ENCODE peak calls at places on chromosomes 7 and 10, in ten cellular contexts. X is activated naive CD4-positive, alpha-beta T cell treated with anti-CD3 and anti-CD28 coated beads for 36 hours; G is stimulated activated CD4-positive, alpha-beta T cell treated with anti-CD3 and anti-CD28 coated beads, Interleukin-2, amount 100 ng/mL, for 48 hours; S is T-helper 2 cell; T is HFFc6; U is endothelial cell of umbilical vein; N is NCI-H2029; L is activated naive CD8-positive, alpha-beta T cell treated with anti-CD3 and anti-CD28 coated beads, Interleukin-2, amount 50 U/mL, for 24 hours; P is thoracic aorta; A is thyroid gland. Y is an unnamed sample.

GRCh38 chr10:110310741-110311140 is 6.0 kb upstream of the SMNDC1 start:
- DNase-seq in X (no peak), G (no peak), S (no peak), T (no peak), U (peak), N (no peak), L (no peak), P (no peak), A (no peak), Y (no peak)

GRCh38 chr10:131567279-131568162 is 256.0 kb upstream of the TCERG1L start:
- DNase-seq in X (no peak), G (no peak), S (no peak), T (no peak), U (no peak), N (no peak), L (no peak), P (no peak), A (no peak), Y (no peak)

GRCh38 chr10:25505466-25505865 is 330.7 kb downstream of the GPR158 start:
- DNase-seq in X (no peak), G (no peak), S (no peak), T (no peak), U (no peak), N (no peak), L (no peak), P (no peak), A (no peak), Y (no peak)

GRCh38 chr7:6242561-6242960 is 29.9 kb downstream of the CYTH3 start:
- DNase-seq in X (no peak), G (no peak), S (no peak), T (no peak), U (no peak), N (no peak), L (no peak), P (no peak), A (no peak), Y (peak)

GRCh38 chr7:44391171-44391570 is 65.8 kb upstream of the CAMK2B start:
- DNase-seq in X (no peak), G (no peak), S (no peak), T (no peak), U (no peak), N (peak), L (no peak), P (no peak), A (no peak), Y (no peak)

GRCh38 chr7:113389247-113389646 is 270.9 kb upstream of the SMIM30 start:
- DNase-seq in X (no peak), G (no peak), S (no peak), T (no peak), U (no peak), N (no peak), L (no peak), P (no peak), A (no peak), Y (no peak)

GRCh38 chr10:86377797-86378146 is 11.2 kb upstream of the GRID1 start:
- DNase-seq in X (no peak), G (no peak), S (no peak), T (no peak), U (no peak), N (no peak), L (no peak), P (no peak), A (no peak), Y (no peak)

GRCh38 chr7:66315192-66315591 is 110.1 kb downstream of the TPST1 start:
- DNase-seq in X (no peak), G (no peak), S (no peak), T (no peak), U (no peak), N (no peak), L (no peak), P (no peak), A (no peak), Y (no peak)

GRCh38 chr7:99557196-99557607 is 1.2 kb upstream of the ZNF655 start:
- DNase-seq in X (no peak), G (no peak), S (no peak), T (no peak), U (no peak), N (no peak), L (no peak), P (no peak), A (no peak), Y (peak)

GRCh38 chr10:61673360-61673759 is 10.6 kb downstream of the CABCOCO1 start:
- DNase-seq in X (no peak), G (no peak), S (no peak), T (no peak), U (no peak), N (no peak), L (no peak), P (no peak), A (no peak), Y (no peak)

GRCh38 chr10:8800426-8800825 is 745.9 kb downstream of the GATA3 start:
- DNase-seq in X (no peak), G (no peak), S (no peak), T (no peak), U (no peak), N (no peak), L (peak), P (no peak), A (no peak), Y (no peak)

GRCh38 chr7:129877146-129877792 is 75.5 kb downstream of the UBE2H start:
- DNase-seq in X (no peak), G (no peak), S (no peak), T (no peak), U (no peak), N (no peak), L (no peak), P (no peak), A (no peak), Y (peak)

GRCh38 chr10:3761916-3762708 is 22.9 kb downstream of the KLF6 start:
- DNase-seq in X (no peak), G (no peak), S (no peak), T (no peak), U (no peak), N (no peak), L (no peak), P (no peak), A (no peak), Y (peak)

GRCh38 chr7:158315881-158316280 is 271.7 kb downstream of the PTPRN2 start:
- DNase-seq in X (no peak), G (no peak), S (no peak), T (no peak), U (no peak), N (no peak), L (no peak), P (no peak), A (no peak), Y (no peak)

GRCh38 chr10:89981891-89982290 is 280.5 kb downstream of the KIF20B start:
- DNase-seq in X (no peak), G (no peak), S (no peak), T (no peak), U (no peak), N (no peak), L (no peak), P (no peak), A (no peak), Y (peak)

GRCh38 chr7:45033261-45033930 is 33.4 kb downstream of the CCM2 start:
- DNase-seq in X (no peak), G (no peak), S (peak), T (peak), U (no peak), N (no peak), L (no peak), P (no peak), A (no peak), Y (peak)

GRCh38 chr7:6705959-6706665 is 635 bp downstream of the ZNF12 start:
- DNase-seq in X (peak), G (peak), S (no peak), T (peak), U (peak), N (no peak), L (peak), P (no peak), A (peak), Y (peak)

GRCh38 chr10:34186013-34186412 is 629.1 kb downstream of the PARD3 start:
- DNase-seq in X (no peak), G (no peak), S (no peak), T (no peak), U (no peak), N (no peak), L (no peak), P (no peak), A (peak), Y (no peak)

GRCh38 chr10:21499580-21499909 is 25.9 kb downstream of the SKIDA1 start:
- DNase-seq in X (no peak), G (no peak), S (no peak), T (no peak), U (no peak), N (no peak), L (no peak), P (no peak), A (no peak), Y (no peak)

GRCh38 chr10:49562893-49563292 is 24.0 kb upstream of the ERCC6 start:
- DNase-seq in X (no peak), G (no peak), S (no peak), T (peak), U (no peak), N (no peak), L (no peak), P (no peak), A (no peak), Y (peak)

GRCh38 chr10:5500910-5501309 is 1.5 kb upstream of the CALML5 start:
- DNase-seq in X (no peak), G (no peak), S (no peak), T (no peak), U (no peak), N (no peak), L (no peak), P (no peak), A (no peak), Y (no peak)

GRCh38 chr7:26191233-26191973 is 9.1 kb downstream of the HNRNPA2B1 start:
- DNase-seq in X (no peak), G (no peak), S (no peak), T (no peak), U (no peak), N (no peak), L (no peak), P (no peak), A (no peak), Y (no peak)

GRCh38 chr7:74441801-74442200 is 11.9 kb upstream of the GTF2IRD1 start:
- DNase-seq in X (no peak), G (no peak), S (no peak), T (no peak), U (no peak), N (no peak), L (no peak), P (no peak), A (no peak), Y (no peak)

GRCh38 chr10:100567249-100567648 is 31.5 kb downstream of the HIF1AN start:
- DNase-seq in X (no peak), G (no peak), S (no peak), T (no peak), U (no peak), N (no peak), L (no peak), P (no peak), A (no peak), Y (no peak)

GRCh38 chr10:133335238-133336122 is 1.2 kb downstream of the CALY start:
- DNase-seq in X (peak), G (peak), S (peak), T (peak), U (no peak), N (no peak), L (peak), P (no peak), A (peak), Y (peak)

GRCh38 chr7:1703475-1704325 is 33.6 kb downstream of the ELFN1 start:
- DNase-seq in X (no peak), G (no peak), S (no peak), T (no peak), U (no peak), N (no peak), L (no peak), P (no peak), A (no peak), Y (no peak)